ENCODE peak calls at places on chromosomes 12 and 14, in four cellular contexts. N is stomach, F is transverse colon, S is endothelial cell of umbilical vein. B is an unnamed sample. For H3K36me3 and H3K4me1, the result is how much of the 10 kb centered on the place peaks cover.

GRCh38 chr12:124588689-124589318 is 21.4 kb upstream of the NCOR2 start:
- DNase-seq in S (peak), N (no peak), F (no peak), B (no peak)

GRCh38 chr12:107558141-107558815 is 127.3 kb upstream of the PWP1 start:
- DNase-seq in N (no peak), S (no peak), F (no peak), B (no peak)

GRCh38 chr12:75783093-75783877 is 248.3 kb downstream of the PHLDA1 start:
- DNase-seq in F (no peak), N (no peak), S (no peak), B (no peak)

GRCh38 chr12:117919479-117919878 is 49.3 kb downstream of the KSR2 start:
- DNase-seq in S (no peak), F (no peak), N (no peak), B (no peak)

GRCh38 chr12:16504200-16504599 is 101.8 kb downstream of the LMO3 start:
- DNase-seq in S (no peak), F (no peak), N (no peak), B (no peak)

GRCh38 chr12:88035271-88035906 is 6.2 kb upstream of the C12orf50 start:
- DNase-seq in S (peak), F (peak), N (peak), B (peak)

GRCh38 chr14:69667938-69668336 is 56.5 kb downstream of the SUSD6 start:
- DNase-seq in S (no peak), F (no peak), N (no peak), B (no peak)

GRCh38 chr12:73225371-73225937 is 953.3 kb downstream of the TRHDE start:
- DNase-seq in N (no peak), S (no peak), F (no peak), B (no peak)

GRCh38 chr12:67667276-67668073 is 18.9 kb downstream of the DYRK2 start:
- DNase-seq in S (peak), F (peak), N (peak), B (no peak)

GRCh38 chr12:47757840-47758583 is 668 bp downstream of the RAPGEF3 start:
- DNase-seq in S (peak), N (peak), F (peak), B (peak)

GRCh38 chr12:2904260-2904659 is 13.6 kb downstream of the TULP3 start:
- DNase-seq in F (no peak), S (no peak), N (no peak), B (no peak)

GRCh38 chr12:121964813-121965643 is 46.6 kb downstream of the CFAP251 start:
- DNase-seq in F (no peak), S (peak), N (no peak), B (no peak)

GRCh38 chr14:60845523-60845922 is 111.0 kb downstream of the MNAT1 start:
- DNase-seq in N (no peak), S (no peak), F (no peak), B (no peak)

GRCh38 chr12:105020241-105020962 is 34.3 kb downstream of the NOPCHAP1 start:
- DNase-seq in S (no peak), F (no peak), N (no peak), B (no peak)

GRCh38 chr14:78071016-78071549 is 99.1 kb upstream of the NRXN3 start:
- DNase-seq in N (no peak), F (no peak), S (no peak), B (no peak)

GRCh38 chr14:68191567-68192321 is 372.2 kb downstream of the RAD51B start:
- DNase-seq in N (no peak), F (no peak), S (no peak), B (no peak)

GRCh38 chr12:74816398-74817175 is 279.0 kb downstream of the ATXN7L3B start:
- DNase-seq in F (no peak), N (no peak), S (no peak), B (no peak)

GRCh38 chr12:57105011-57105753 is 6.0 kb downstream of the STAT6 start:
- DNase-seq in N (peak), F (no peak), S (no peak), B (no peak)

GRCh38 chr14:46571970-46572369 is 79.6 kb downstream of the RPL10L start:
- DNase-seq in F (no peak), N (no peak), S (peak), B (no peak)

GRCh38 chr12:56350662-56351061 is 9.2 kb downstream of the STAT2 start:
- DNase-seq in N (no peak), S (no peak), F (no peak), B (peak)

GRCh38 chr12:57583008-57583831 is 7.8 kb upstream of the PIP4K2C start:
- DNase-seq in S (peak), N (peak), F (peak), B (no peak)

GRCh38 chr14:93965287-93965821 is 11.0 kb downstream of the ASB2 start:
- DNase-seq in S (no peak), F (no peak), N (no peak), B (no peak)

GRCh38 chr12:76310110-76310509 is 38.1 kb downstream of the BBS10 start:
- DNase-seq in F (no peak), S (no peak), N (no peak), B (no peak)

GRCh38 chr14:97120204-97121120 is 323.3 kb downstream of the VRK1 start:
- DNase-seq in F (no peak), S (no peak), N (no peak), B (no peak)

GRCh38 chr12:62469704-62470103 is 3.1 kb downstream of the MON2 start:
- DNase-seq in N (no peak), S (no peak), F (no peak), B (no peak)

GRCh38 chr14:76918751-76919421 is 92.7 kb downstream of the LRRC74A start:
- DNase-seq in F (peak), N (peak), S (peak), B (peak)

GRCh38 chr12:116559330-116560080 is at the start of gene MAP1LC3B2:
- DNase-seq in N (peak), S (no peak), F (peak), B (peak)

GRCh38 chr12:104588048-104588942 is 131.5 kb downstream of the CHST11 start:
- DNase-seq in S (peak), N (no peak), F (no peak), B (no peak)

GRCh38 chr12:49018282-49019119 is at the start of gene PRKAG1:
- DNase-seq in S (peak), F (peak), N (peak), B (peak)

DNA sequence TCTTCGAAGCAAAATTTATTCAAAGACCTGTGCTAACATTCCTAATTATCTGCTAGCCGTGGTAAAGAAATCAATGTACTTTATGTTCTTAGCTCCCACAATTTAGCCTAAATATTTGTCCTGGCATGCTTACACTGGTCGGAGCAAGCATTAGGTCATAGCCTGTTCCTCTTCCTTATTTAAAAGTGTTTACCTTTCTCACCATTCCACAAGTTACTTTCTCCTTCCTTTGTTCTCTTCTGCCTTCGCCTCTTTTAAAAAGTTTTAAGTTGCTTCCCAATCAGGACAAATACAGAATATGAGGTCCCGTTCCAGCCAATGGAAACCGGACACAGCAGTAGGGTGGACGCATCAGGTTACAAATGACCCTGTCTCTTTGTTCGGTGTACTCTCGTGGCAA is 11.6 kb downstream of the CDK2AP1 start:
- DNase-seq in F (no peak), S (no peak), N (no peak), B (no peak)
- H3K36me3 ChIP-seq in F (under half), S (under half), N (half or more), B (half or more)

GRCh38 chr14:102050625-102051024 is 36.2 kb downstream of the HSP90AA1 start:
- DNase-seq in F (no peak), N (no peak), S (no peak), B (peak)
- TF ChIP-seq POLR2AphosphoS5 in F (no peak), N (no peak), S (no peak), B (no peak)

DNA sequence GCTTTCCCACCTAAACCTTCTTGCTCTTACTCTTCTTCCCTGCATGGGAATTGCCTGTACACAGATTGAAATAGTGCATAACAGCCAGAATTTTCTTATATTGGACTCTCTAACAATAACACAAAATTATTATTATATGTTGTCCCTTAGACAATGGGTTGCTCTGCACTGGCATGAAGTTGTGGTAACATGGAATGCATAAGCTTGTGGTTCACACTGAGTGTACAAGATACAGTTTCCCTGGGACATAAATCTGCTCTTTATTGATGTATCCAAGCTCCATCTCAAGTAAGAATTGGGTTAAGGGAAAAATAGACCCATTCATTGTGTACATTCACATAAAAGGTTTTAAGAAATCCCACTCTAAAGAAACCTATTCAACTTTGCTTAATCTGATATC is 114.4 kb upstream of the NTF3 start:
- DNase-seq in N (no peak), F (no peak), S (no peak), B (no peak)
- H3K4me1 ChIP-seq in N (under half), F (under half), S (under half), B (under half)

GRCh38 chr12:14946856-14947255 is 8.5 kb upstream of the ERP27 start:
- DNase-seq in N (no peak), F (no peak), S (peak), B (no peak)

GRCh38 chr12:14946162-14946561 is 7.8 kb upstream of the ERP27 start:
- DNase-seq in S (no peak), F (no peak), N (no peak), B (no peak)

GRCh38 chr12:14941369-14941768 is 3.0 kb upstream of the ERP27 start:
- DNase-seq in F (no peak), N (no peak), S (no peak), B (no peak)

GRCh38 chr12:14938301-14938700 is at the start of gene ERP27:
- DNase-seq in F (no peak), N (no peak), S (no peak), B (no peak)

DNA sequence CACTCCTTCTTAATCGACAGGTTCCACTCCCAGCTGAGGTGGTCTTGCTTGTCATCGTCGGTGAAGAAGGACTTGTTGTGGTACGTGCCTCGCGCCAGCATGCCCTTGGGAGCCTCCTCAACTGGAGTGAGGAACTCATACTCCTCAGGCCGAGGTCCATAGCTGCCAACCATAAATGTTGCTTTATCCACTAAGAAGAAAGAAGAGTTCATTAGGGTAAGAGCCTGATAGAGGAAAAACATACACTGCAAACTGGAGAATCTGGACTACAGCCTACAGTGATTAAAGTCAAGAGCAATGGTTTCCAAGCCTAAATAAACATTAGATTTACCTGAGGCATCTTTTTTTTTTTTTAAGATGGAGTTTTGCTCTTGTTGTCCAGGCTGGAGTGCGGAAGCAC is 4.2 kb upstream of the ERP27 start:
- DNase-seq in F (no peak), N (no peak), S (no peak), B (no peak)
- H3K36me3 ChIP-seq in F (under half), N (under half), S (under half), B (half or more)

DNA sequence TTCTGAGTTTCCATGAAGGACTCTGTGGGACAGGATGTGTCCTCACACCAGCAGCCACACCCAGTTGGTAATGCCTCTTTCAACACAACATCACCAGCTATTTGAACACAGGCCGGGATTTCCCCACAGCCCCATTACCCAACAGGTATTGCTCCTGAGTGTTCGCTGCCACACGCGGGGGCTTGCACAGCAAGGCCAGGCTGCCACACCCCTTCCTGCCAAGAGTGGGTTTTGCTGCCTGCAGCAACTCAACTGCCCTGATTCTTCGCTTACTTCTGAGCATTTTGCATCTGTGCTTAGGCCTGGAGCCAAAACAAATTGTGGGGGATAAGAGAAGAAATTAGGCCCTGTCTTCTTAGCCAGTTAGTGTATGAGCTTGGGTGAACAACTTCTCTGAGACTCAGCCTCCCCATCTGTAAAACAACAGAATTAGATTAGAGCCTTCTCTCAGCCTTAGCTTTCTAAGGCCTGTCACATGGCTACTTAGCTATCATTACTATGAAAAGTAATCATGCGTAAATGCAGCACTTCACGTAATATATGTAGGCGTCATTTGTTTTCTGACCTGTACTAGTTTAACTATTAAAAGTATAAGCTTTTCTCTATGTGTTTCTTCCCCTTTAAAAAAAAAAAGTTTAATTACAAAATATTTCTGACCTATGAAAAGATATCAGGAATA is 20.0 kb downstream of the CKAP4 start:
- DNase-seq in S (no peak), N (peak), F (peak), B (peak)
- TF ChIP-seq POLR2AphosphoS5 in S (no peak), N (peak), F (no peak), B (peak)

DNA sequence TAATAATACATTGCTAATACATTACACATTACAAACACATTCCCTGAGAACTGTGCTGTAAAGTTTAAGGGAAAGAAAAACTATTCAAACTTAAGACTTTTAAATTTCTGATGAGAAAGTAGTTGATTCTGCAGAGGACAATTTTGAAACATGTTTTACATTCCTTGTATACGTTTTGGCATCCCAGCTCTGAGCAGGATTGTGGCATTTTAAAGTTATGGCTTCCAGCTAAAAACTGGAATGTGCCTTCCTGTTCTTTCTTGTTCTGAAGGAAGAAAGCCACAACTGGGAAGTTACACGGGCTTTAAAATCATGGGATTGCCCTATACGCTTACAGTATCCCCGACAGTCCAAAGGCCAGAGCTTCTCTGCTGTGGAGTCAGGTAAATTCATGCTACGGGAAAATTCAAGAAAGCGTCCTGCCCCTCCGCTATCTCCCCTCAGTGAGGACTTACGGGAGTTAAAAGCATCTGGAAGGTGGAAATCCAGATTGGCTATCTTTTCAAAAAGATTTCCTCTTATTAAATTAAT is 10.8 kb upstream of the KLHL42 start:
- DNase-seq in S (no peak), N (no peak), F (no peak), B (no peak)
- H3K4me1 ChIP-seq in S (under half), N (under half), F (under half), B (under half)

GRCh38 chr14:22509036-22509709 is 79.9 kb downstream of the DAD1 start:
- DNase-seq in F (no peak), S (no peak), N (no peak), B (no peak)
- H3K36me3 ChIP-seq in F (under half), S (under half), N (under half), B (under half)

GRCh38 chr12:31311634-31312258 is 14.2 kb downstream of the SINHCAF start:
- DNase-seq in F (no peak), N (no peak), S (no peak), B (no peak)
- TF ChIP-seq POLR2AphosphoS5 in F (no peak), N (no peak), S (no peak), B (no peak)

GRCh38 chr14:95136631-95137030 is 20.7 kb downstream of the DICER1 start:
- DNase-seq in S (no peak), F (no peak), N (no peak), B (no peak)

GRCh38 chr14:95132732-95133131 is 24.6 kb downstream of the DICER1 start:
- DNase-seq in F (no peak), S (no peak), N (no peak), B (no peak)

GRCh38 chr14:95133282-95133681 is 24.0 kb downstream of the DICER1 start:
- DNase-seq in S (peak), N (no peak), F (no peak), B (no peak)

GRCh38 chr14:95137164-95137803 is 20.0 kb downstream of the DICER1 start:
- DNase-seq in F (no peak), N (no peak), S (no peak), B (no peak)

DNA sequence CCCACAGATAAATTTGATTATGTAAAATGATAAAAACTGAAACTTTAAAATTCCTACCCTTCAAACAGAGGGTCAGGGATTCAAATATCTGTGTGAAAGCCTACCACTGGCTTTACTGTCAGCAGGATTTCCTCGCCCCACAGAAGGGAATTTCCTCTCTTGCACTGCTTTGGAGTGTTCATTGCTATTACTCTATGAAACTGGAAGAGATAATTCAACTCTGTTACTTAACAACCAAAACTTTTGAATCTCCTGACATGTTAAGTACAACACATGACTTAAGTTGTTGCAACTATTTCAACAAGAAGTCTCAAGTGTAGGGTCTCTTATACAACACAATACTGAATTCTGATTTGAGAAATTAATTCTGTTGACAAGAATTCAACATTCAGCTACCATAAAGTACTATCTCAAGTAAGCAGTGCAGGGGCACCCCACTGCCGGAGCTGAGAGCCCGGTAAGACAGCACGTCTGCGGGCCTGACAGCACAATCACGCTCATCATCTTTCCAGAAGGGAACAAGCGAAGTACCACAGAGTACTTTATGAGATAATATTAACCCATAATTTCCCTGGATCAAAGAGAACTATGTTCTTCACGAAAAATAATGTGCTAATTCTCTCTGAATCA is 22.9 kb downstream of the DICER1 start:
- DNase-seq in N (no peak), S (peak), F (no peak), B (no peak)
- H3K4me1 ChIP-seq in N (half or more), S (under half), F (under half), B (under half)

GRCh38 chr14:31568671-31569070 is 7.5 kb downstream of the NUBPL start:
- DNase-seq in S (peak), F (no peak), N (no peak), B (no peak)
- H3K36me3 ChIP-seq in S (under half), F (under half), N (under half), B (under half)

B was measured in spleen.